ENCODE peak calls at places on chromosomes 4 and X, in eight cellular contexts. X, O, I, A, H, C, N and L are unnamed samples.

GRCh38 chr4:20493761-20494353 is 206.4 kb upstream of the PACRGL start:
- DNase-seq in X (no peak), O (no peak), I (no peak), A (no peak), H (no peak), C (no peak), N (no peak), L (no peak)

GRCh38 chr4:115668396-115668795 is 555.0 kb upstream of the NDST4 start:
- DNase-seq in X (no peak), O (no peak), I (no peak), A (no peak), H (no peak), C (no peak), N (no peak), L (no peak)

GRCh38 chr4:87574996-87575395 is 33.3 kb upstream of the DSPP start:
- DNase-seq in X (no peak), O (no peak), I (no peak), A (no peak), H (no peak), C (no peak), N (no peak), L (no peak)

GRCh38 chrX:46653482-46653881 is 79.9 kb downstream of the CHST7 start:
- DNase-seq in X (no peak), O (no peak), I (no peak), A (no peak), H (no peak), C (no peak), N (peak), L (peak)

GRCh38 chrX:3706481-3706880 is 7.0 kb downstream of the PRKX start:
- DNase-seq in X (no peak), O (no peak), I (no peak), A (no peak), H (no peak), C (no peak), N (no peak), L (no peak)

GRCh38 chrX:13220916-13221315 is 98.9 kb downstream of the ATXN3L start:
- DNase-seq in X (peak), O (no peak), I (no peak), A (no peak), H (no peak), C (no peak), N (no peak), L (peak)

GRCh38 chr4:123415977-123416376 is 19.4 kb downstream of the SPRY1 start:
- DNase-seq in X (peak), O (no peak), I (no peak), A (no peak), H (no peak), C (peak), N (no peak), L (no peak)

GRCh38 chr4:99710020-99710419 is 52.4 kb upstream of the C4orf54 start:
- DNase-seq in X (no peak), O (no peak), I (no peak), A (no peak), H (no peak), C (no peak), N (no peak), L (no peak)

GRCh38 chrX:107293056-107293455 is 86.6 kb downstream of the DNAAF6 start:
- DNase-seq in X (no peak), O (no peak), I (no peak), A (no peak), H (no peak), C (no peak), N (no peak), L (no peak)

GRCh38 chr4:86679441-86679840 is 85.3 kb downstream of the PTPN13 start:
- DNase-seq in X (no peak), O (no peak), I (no peak), A (no peak), H (no peak), C (no peak), N (no peak), L (no peak)

GRCh38 chr4:78863254-78863869 is 75.9 kb downstream of the PAQR3 start:
- DNase-seq in X (no peak), O (no peak), I (no peak), A (no peak), H (no peak), C (no peak), N (no peak), L (no peak)

GRCh38 chrX:46860536-46860935 is 23.7 kb downstream of the RP2 start:
- DNase-seq in X (no peak), O (no peak), I (no peak), A (no peak), H (no peak), C (no peak), N (no peak), L (no peak)

GRCh38 chrX:22164770-22165388 is 107.8 kb upstream of the CBLL2 start:
- DNase-seq in X (no peak), O (no peak), I (no peak), A (no peak), H (no peak), C (no peak), N (no peak), L (no peak)

GRCh38 chr4:68717999-68718398 is 47.5 kb upstream of the UGT2B15 start:
- DNase-seq in X (no peak), O (no peak), I (no peak), A (no peak), H (no peak), C (no peak), N (no peak), L (no peak)

GRCh38 chr4:142595222-142595871 is 250.8 kb downstream of the INPP4B start:
- DNase-seq in X (no peak), O (no peak), I (no peak), A (no peak), H (no peak), C (no peak), N (no peak), L (no peak)

GRCh38 chr4:99637174-99637573 is 20.5 kb downstream of the C4orf54 start:
- DNase-seq in X (no peak), O (no peak), I (no peak), A (no peak), H (no peak), C (no peak), N (no peak), L (no peak)

GRCh38 chr4:147596976-147597375 is 20.2 kb upstream of the TMEM184C start:
- DNase-seq in X (no peak), O (no peak), I (no peak), A (no peak), H (no peak), C (no peak), N (no peak), L (no peak)